ENCODE peak calls at places on chromosomes 4 and X, in four cellular contexts. P, W, N and R are unnamed samples.

GRCh38 chrX:134782796-134783195 is 124.5 kb upstream of the PLAC1 start:
- DNase-seq in W (no peak), N (no peak), P (peak), R (no peak)

GRCh38 chr4:52006887-52007286 is 13.3 kb downstream of the LRRC66 start:
- DNase-seq in P (no peak), N (no peak), W (no peak), R (no peak)

GRCh38 chrX:65706041-65706828 is 38.8 kb downstream of the MSN start:
- DNase-seq in N (peak), W (no peak), P (no peak), R (peak)

GRCh38 chrX:7214251-7214650 is 66.3 kb upstream of the PUDP start:
- DNase-seq in N (no peak), P (no peak), W (no peak), R (no peak)

GRCh38 chr4:119666653-119667091 is 38.1 kb upstream of the PDE5A start:
- DNase-seq in W (no peak), P (no peak), N (no peak), R (no peak)

GRCh38 chr4:185396724-185397402 is at the start of gene ANKRD37:
- DNase-seq in W (no peak), P (peak), N (no peak), R (no peak)

GRCh38 chrX:662126-662525 is 31.5 kb downstream of the SHOX start:
- DNase-seq in P (no peak), W (no peak), N (no peak), R (no peak)

GRCh38 chr4:10086506-10087120 is 30.0 kb downstream of the WDR1 start:
- DNase-seq in W (no peak), N (no peak), P (no peak), R (no peak)

GRCh38 chr4:176534566-176534965 is 214.8 kb downstream of the SPCS3 start:
- DNase-seq in N (no peak), P (no peak), W (no peak), R (no peak)

GRCh38 chr4:89820005-89820404 is 17.0 kb downstream of the SNCA start:
- DNase-seq in P (no peak), N (no peak), W (no peak), R (no peak)

GRCh38 chr4:9861561-9861960 is 80.1 kb downstream of the DRD5 start:
- DNase-seq in W (no peak), P (no peak), N (no peak), R (no peak)

GRCh38 chrX:44876076-44876475 is 3.1 kb downstream of the KDM6A start:
- DNase-seq in N (no peak), P (no peak), W (no peak), R (no peak)

GRCh38 chr4:40316333-40316781 is 18.8 kb upstream of the CHRNA9 start:
- DNase-seq in P (peak), W (no peak), N (peak), R (peak)

GRCh38 chr4:31124008-31124645 is 404.0 kb downstream of the PCDH7 start:
- DNase-seq in N (no peak), P (no peak), W (no peak), R (no peak)